ENCODE peak calls at places on chromosomes 12 and 14, in ten cellular contexts. One of them, this sample, is unnamed.

GRCh38 chr12:49912345-49912744 is 8.6 kb upstream of the FAIM2 start:
- DNase-seq in lung: no peak
- DNase-seq in CD4-positive, alpha-beta T cell: no peak
- DNase-seq in pancreas: no peak
- DNase-seq in A549: no peak
- DNase-seq in stomach: no peak
- DNase-seq in sigmoid colon: no peak
- DNase-seq in IMR-90: no peak
- DNase-seq in neural progenitor cell: no peak
- DNase-seq in CD8-positive, alpha-beta T cell: no peak
- DNase-seq in this sample: no peak

GRCh38 chr12:124466200-124467128 is 100.9 kb downstream of the NCOR2 start:
- DNase-seq in IMR-90: peak
- DNase-seq in pancreas: no peak
- DNase-seq in CD8-positive, alpha-beta T cell: peak
- DNase-seq in neural progenitor cell: no peak
- DNase-seq in A549: peak
- DNase-seq in stomach: peak
- DNase-seq in lung: peak
- DNase-seq in sigmoid colon: no peak
- DNase-seq in CD4-positive, alpha-beta T cell: peak
- DNase-seq in this sample: no peak

GRCh38 chr12:109934026-109934425 is 34.0 kb downstream of the TCHP start:
- DNase-seq in IMR-90: peak
- DNase-seq in neural progenitor cell: no peak
- DNase-seq in CD8-positive, alpha-beta T cell: no peak
- DNase-seq in CD4-positive, alpha-beta T cell: no peak
- DNase-seq in stomach: no peak
- DNase-seq in pancreas: no peak
- DNase-seq in sigmoid colon: no peak
- DNase-seq in lung: no peak
- DNase-seq in A549: peak
- DNase-seq in this sample: no peak

GRCh38 chr14:87199371-87199770 is 793.6 kb downstream of the GALC start:
- DNase-seq in IMR-90: no peak
- DNase-seq in neural progenitor cell: no peak
- DNase-seq in sigmoid colon: no peak
- DNase-seq in A549: no peak
- DNase-seq in CD4-positive, alpha-beta T cell: no peak
- DNase-seq in CD8-positive, alpha-beta T cell: no peak
- DNase-seq in stomach: no peak
- DNase-seq in pancreas: no peak
- DNase-seq in lung: no peak
- DNase-seq in this sample: no peak

GRCh38 chr12:2876431-2877046 is 435 bp downstream of the FOXM1 start:
- DNase-seq in neural progenitor cell: no peak
- DNase-seq in IMR-90: no peak
- DNase-seq in A549: peak
- DNase-seq in pancreas: peak
- DNase-seq in CD4-positive, alpha-beta T cell: no peak
- DNase-seq in sigmoid colon: peak
- DNase-seq in CD8-positive, alpha-beta T cell: no peak
- DNase-seq in stomach: no peak
- DNase-seq in lung: no peak
- DNase-seq in this sample: no peak

GRCh38 chr12:111638576-111638975 is 39.5 kb upstream of the ATXN2 start:
- DNase-seq in stomach: no peak
- DNase-seq in neural progenitor cell: no peak
- DNase-seq in A549: no peak
- DNase-seq in CD8-positive, alpha-beta T cell: no peak
- DNase-seq in CD4-positive, alpha-beta T cell: no peak
- DNase-seq in IMR-90: no peak
- DNase-seq in sigmoid colon: no peak
- DNase-seq in lung: no peak
- DNase-seq in pancreas: no peak
- DNase-seq in this sample: no peak

GRCh38 chr12:67482751-67483661 is 165.5 kb upstream of the DYRK2 start:
- DNase-seq in IMR-90: peak
- DNase-seq in A549: no peak
- DNase-seq in CD8-positive, alpha-beta T cell: peak
- DNase-seq in lung: peak
- DNase-seq in CD4-positive, alpha-beta T cell: peak
- DNase-seq in stomach: peak
- DNase-seq in neural progenitor cell: no peak
- DNase-seq in pancreas: peak
- DNase-seq in sigmoid colon: peak
- DNase-seq in this sample: no peak

GRCh38 chr12:66052988-66053615 is 77.4 kb downstream of the LLPH start:
- DNase-seq in lung: no peak
- DNase-seq in A549: no peak
- DNase-seq in CD4-positive, alpha-beta T cell: no peak
- DNase-seq in sigmoid colon: no peak
- DNase-seq in IMR-90: no peak
- DNase-seq in stomach: no peak
- DNase-seq in neural progenitor cell: no peak
- DNase-seq in CD8-positive, alpha-beta T cell: no peak
- DNase-seq in pancreas: no peak
- DNase-seq in this sample: no peak

GRCh38 chr12:203462-204260 is 10.3 kb downstream of the SLC6A12 start:
- DNase-seq in sigmoid colon: no peak
- DNase-seq in IMR-90: no peak
- DNase-seq in CD8-positive, alpha-beta T cell: no peak
- DNase-seq in pancreas: no peak
- DNase-seq in stomach: no peak
- DNase-seq in neural progenitor cell: peak
- DNase-seq in lung: no peak
- DNase-seq in CD4-positive, alpha-beta T cell: no peak
- DNase-seq in A549: peak
- DNase-seq in this sample: no peak

GRCh38 chr12:3199551-3200031 is 122.4 kb downstream of the TSPAN9 start:
- DNase-seq in A549: peak
- DNase-seq in sigmoid colon: no peak
- DNase-seq in neural progenitor cell: peak
- DNase-seq in IMR-90: peak
- DNase-seq in pancreas: no peak
- DNase-seq in lung: no peak
- DNase-seq in stomach: no peak
- DNase-seq in CD4-positive, alpha-beta T cell: no peak
- DNase-seq in CD8-positive, alpha-beta T cell: no peak
- DNase-seq in this sample: no peak

GRCh38 chr12:111446044-111446581 is 40.4 kb downstream of the SH2B3 start:
- DNase-seq in CD4-positive, alpha-beta T cell: no peak
- DNase-seq in sigmoid colon: peak
- DNase-seq in pancreas: peak
- DNase-seq in neural progenitor cell: no peak
- DNase-seq in IMR-90: peak
- DNase-seq in stomach: peak
- DNase-seq in A549: no peak
- DNase-seq in CD8-positive, alpha-beta T cell: peak
- DNase-seq in lung: no peak
- DNase-seq in this sample: no peak

GRCh38 chr12:51028126-51028810 is 2.1 kb upstream of the SLC11A2 start:
- DNase-seq in IMR-90: peak
- DNase-seq in neural progenitor cell: peak
- DNase-seq in stomach: no peak
- DNase-seq in sigmoid colon: no peak
- DNase-seq in CD8-positive, alpha-beta T cell: no peak
- DNase-seq in pancreas: peak
- DNase-seq in A549: peak
- DNase-seq in lung: peak
- DNase-seq in CD4-positive, alpha-beta T cell: no peak
- DNase-seq in this sample: no peak

DNA sequence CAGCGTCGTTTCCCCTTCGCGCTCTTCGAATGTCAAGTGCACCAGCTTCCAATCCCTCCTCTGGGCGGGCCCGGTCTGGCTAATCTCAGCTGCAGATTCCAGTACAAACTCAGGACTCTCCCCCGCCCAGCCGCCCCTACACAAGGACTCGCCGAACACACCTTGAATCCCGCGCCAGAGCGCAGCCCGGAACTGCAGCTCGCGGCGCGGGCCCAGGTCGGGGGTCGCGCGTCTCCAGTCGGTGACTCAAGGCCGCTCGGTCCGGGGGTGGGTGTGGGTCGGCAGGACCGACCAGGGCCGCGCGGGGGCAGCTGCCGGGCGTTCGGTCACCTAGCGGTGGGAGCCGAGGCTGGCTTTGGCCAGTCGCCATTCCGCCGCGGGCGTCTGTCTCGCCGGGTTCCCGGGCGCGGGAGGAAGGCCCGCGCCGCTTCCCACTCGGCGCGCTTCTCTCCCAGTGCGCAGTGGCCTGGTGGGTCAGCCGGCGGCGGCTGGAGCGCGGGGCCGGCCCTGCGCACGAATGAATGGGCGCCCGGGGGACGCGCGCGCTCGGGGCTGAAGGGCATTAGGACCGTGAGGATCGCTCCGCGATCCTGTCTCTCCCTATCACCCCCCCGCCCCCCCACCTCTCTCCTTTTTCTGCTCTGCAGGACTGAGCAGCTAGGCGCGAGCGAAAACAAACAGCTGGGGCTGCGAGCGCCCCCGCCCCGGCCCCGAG is at the start of gene GALNT16:
- DNase-seq in lung: no peak
- DNase-seq in CD4-positive, alpha-beta T cell: no peak
- DNase-seq in CD8-positive, alpha-beta T cell: no peak
- DNase-seq in pancreas: no peak
- DNase-seq in sigmoid colon: no peak
- DNase-seq in stomach: peak
- DNase-seq in IMR-90: peak
- DNase-seq in A549: peak
- DNase-seq in neural progenitor cell: peak
- DNase-seq in this sample: peak
- TF ChIP-seq CTCF in lung: no peak
- TF ChIP-seq CTCF in CD4-positive, alpha-beta T cell: no peak
- TF ChIP-seq CTCF in CD8-positive, alpha-beta T cell: no peak
- TF ChIP-seq CTCF in pancreas: no peak
- TF ChIP-seq CTCF in sigmoid colon: no peak
- TF ChIP-seq CTCF in stomach: no peak
- TF ChIP-seq CTCF in IMR-90: peak
- TF ChIP-seq CTCF in A549: peak
- TF ChIP-seq CTCF in neural progenitor cell: peak
- TF ChIP-seq CTCF in this sample: no peak

GRCh38 chr14:36020120-36021029 is 156.1 kb downstream of the PTCSC3 start:
- DNase-seq in stomach: no peak
- DNase-seq in CD4-positive, alpha-beta T cell: no peak
- DNase-seq in IMR-90: no peak
- DNase-seq in lung: no peak
- DNase-seq in CD8-positive, alpha-beta T cell: no peak
- DNase-seq in sigmoid colon: no peak
- DNase-seq in pancreas: no peak
- DNase-seq in neural progenitor cell: peak
- DNase-seq in A549: no peak
- DNase-seq in this sample: no peak
- H3K27ac ChIP-seq in stomach: no peak
- H3K27ac ChIP-seq in CD4-positive, alpha-beta T cell: no peak
- H3K27ac ChIP-seq in IMR-90: no peak
- H3K27ac ChIP-seq in lung: no peak
- H3K27ac ChIP-seq in CD8-positive, alpha-beta T cell: no peak
- H3K27ac ChIP-seq in sigmoid colon: no peak
- H3K27ac ChIP-seq in pancreas: no peak
- H3K27ac ChIP-seq in neural progenitor cell: peak
- H3K27ac ChIP-seq in A549: no peak
- H3K27ac ChIP-seq in this sample: no peak

GRCh38 chr12:7017870-7018349 is 366 bp downstream of the LPCAT3 start:
- DNase-seq in CD8-positive, alpha-beta T cell: no peak
- DNase-seq in sigmoid colon: no peak
- DNase-seq in lung: no peak
- DNase-seq in stomach: peak
- DNase-seq in neural progenitor cell: no peak
- DNase-seq in CD4-positive, alpha-beta T cell: no peak
- DNase-seq in A549: no peak
- DNase-seq in IMR-90: peak
- DNase-seq in pancreas: no peak
- DNase-seq in this sample: peak

GRCh38 chr12:7021956-7022355 is 3.7 kb upstream of the LPCAT3 start:
- DNase-seq in IMR-90: no peak
- DNase-seq in pancreas: no peak
- DNase-seq in CD4-positive, alpha-beta T cell: no peak
- DNase-seq in sigmoid colon: no peak
- DNase-seq in lung: no peak
- DNase-seq in CD8-positive, alpha-beta T cell: no peak
- DNase-seq in neural progenitor cell: no peak
- DNase-seq in A549: no peak
- DNase-seq in stomach: no peak
- DNase-seq in this sample: peak

GRCh38 chr12:7018350-7019042 is at the start of gene LPCAT3:
- DNase-seq in pancreas: peak
- DNase-seq in lung: peak
- DNase-seq in CD8-positive, alpha-beta T cell: peak
- DNase-seq in IMR-90: peak
- DNase-seq in A549: peak
- DNase-seq in sigmoid colon: peak
- DNase-seq in neural progenitor cell: peak
- DNase-seq in CD4-positive, alpha-beta T cell: peak
- DNase-seq in stomach: peak
- DNase-seq in this sample: peak

GRCh38 chr12:7016958-7017571 is 1.2 kb downstream of the LPCAT3 start:
- DNase-seq in IMR-90: no peak
- DNase-seq in stomach: no peak
- DNase-seq in neural progenitor cell: no peak
- DNase-seq in lung: no peak
- DNase-seq in CD8-positive, alpha-beta T cell: no peak
- DNase-seq in pancreas: peak
- DNase-seq in CD4-positive, alpha-beta T cell: no peak
- DNase-seq in sigmoid colon: no peak
- DNase-seq in A549: no peak
- DNase-seq in this sample: no peak

GRCh38 chr12:7019043-7019569 is 830 bp upstream of the LPCAT3 start:
- DNase-seq in sigmoid colon: no peak
- DNase-seq in lung: no peak
- DNase-seq in CD4-positive, alpha-beta T cell: no peak
- DNase-seq in neural progenitor cell: no peak
- DNase-seq in pancreas: no peak
- DNase-seq in A549: no peak
- DNase-seq in stomach: no peak
- DNase-seq in CD8-positive, alpha-beta T cell: no peak
- DNase-seq in IMR-90: no peak
- DNase-seq in this sample: no peak
- TF ChIP-seq CTCF in sigmoid colon: no peak
- TF ChIP-seq CTCF in lung: no peak
- TF ChIP-seq CTCF in CD4-positive, alpha-beta T cell: peak
- TF ChIP-seq CTCF in neural progenitor cell: no peak
- TF ChIP-seq CTCF in pancreas: no peak
- TF ChIP-seq CTCF in A549: no peak
- TF ChIP-seq CTCF in stomach: peak
- TF ChIP-seq CTCF in CD8-positive, alpha-beta T cell: peak
- TF ChIP-seq CTCF in IMR-90: no peak
- TF ChIP-seq CTCF in this sample: peak

GRCh38 chr14:102777711-102778615 is 714 bp downstream of the TRAF3 start:
- DNase-seq in CD4-positive, alpha-beta T cell: no peak
- DNase-seq in sigmoid colon: no peak
- DNase-seq in CD8-positive, alpha-beta T cell: peak
- DNase-seq in stomach: no peak
- DNase-seq in pancreas: no peak
- DNase-seq in IMR-90: peak
- DNase-seq in neural progenitor cell: peak
- DNase-seq in lung: no peak
- DNase-seq in A549: no peak
- DNase-seq in this sample: peak
- H3K27ac ChIP-seq in CD4-positive, alpha-beta T cell: peak
- H3K27ac ChIP-seq in sigmoid colon: peak
- H3K27ac ChIP-seq in CD8-positive, alpha-beta T cell: peak
- H3K27ac ChIP-seq in stomach: peak
- H3K27ac ChIP-seq in pancreas: no peak
- H3K27ac ChIP-seq in IMR-90: peak
- H3K27ac ChIP-seq in neural progenitor cell: no peak
- H3K27ac ChIP-seq in lung: peak
- H3K27ac ChIP-seq in A549: peak
- H3K27ac ChIP-seq in this sample: peak

GRCh38 chr12:61654698-61655097 is 605.5 kb upstream of the USP15 start:
- DNase-seq in lung: no peak
- DNase-seq in A549: peak
- DNase-seq in stomach: no peak
- DNase-seq in IMR-90: no peak
- DNase-seq in CD8-positive, alpha-beta T cell: no peak
- DNase-seq in sigmoid colon: no peak
- DNase-seq in neural progenitor cell: no peak
- DNase-seq in CD4-positive, alpha-beta T cell: no peak
- DNase-seq in pancreas: no peak
- DNase-seq in this sample: no peak
- TF ChIP-seq CTCF in lung: no peak
- TF ChIP-seq CTCF in A549: no peak
- TF ChIP-seq CTCF in stomach: no peak
- TF ChIP-seq CTCF in IMR-90: no peak
- TF ChIP-seq CTCF in CD8-positive, alpha-beta T cell: no peak
- TF ChIP-seq CTCF in sigmoid colon: no peak
- TF ChIP-seq CTCF in neural progenitor cell: peak
- TF ChIP-seq CTCF in CD4-positive, alpha-beta T cell: no peak
- TF ChIP-seq CTCF in pancreas: no peak
- TF ChIP-seq CTCF in this sample: no peak

This sample was measured in RWPE1.